ENCODE peak calls at places on chromosome 9, in six cellular contexts. One of them, this sample, is unnamed.

GRCh38 chr9:137194909-137195308 is 5.6 kb downstream of the TPRN start:
- DNase-seq in stimulated activated CD4-positive, alpha-beta T cell treated with anti-CD3 and anti-CD28 coated beads, Interleukin-1b, Interleukin-23, amount 100 ng/mL, for 24 hours: no peak
- DNase-seq in A172: no peak
- DNase-seq in fibroblast of the conjunctiva: no peak
- DNase-seq in activated T-helper 1 cell treated with Interleukin-2 at 50 U/mL for 16 hours: no peak
- DNase-seq in ureter: peak
- DNase-seq in this sample: no peak

GRCh38 chr9:127107344-127108181 is 14.9 kb downstream of the ANGPTL2 start:
- DNase-seq in stimulated activated CD4-positive, alpha-beta T cell treated with anti-CD3 and anti-CD28 coated beads, Interleukin-1b, Interleukin-23, amount 100 ng/mL, for 24 hours: no peak
- DNase-seq in A172: no peak
- DNase-seq in fibroblast of the conjunctiva: no peak
- DNase-seq in activated T-helper 1 cell treated with Interleukin-2 at 50 U/mL for 16 hours: no peak
- DNase-seq in ureter: no peak
- DNase-seq in this sample: no peak

GRCh38 chr9:124696101-124696500 is 75.0 kb downstream of the NR6A1 start:
- DNase-seq in stimulated activated CD4-positive, alpha-beta T cell treated with anti-CD3 and anti-CD28 coated beads, Interleukin-1b, Interleukin-23, amount 100 ng/mL, for 24 hours: no peak
- DNase-seq in A172: peak
- DNase-seq in fibroblast of the conjunctiva: no peak
- DNase-seq in activated T-helper 1 cell treated with Interleukin-2 at 50 U/mL for 16 hours: no peak
- DNase-seq in ureter: no peak
- DNase-seq in this sample: no peak

GRCh38 chr9:110031511-110032173 is 176.3 kb downstream of the C9orf152 start:
- DNase-seq in stimulated activated CD4-positive, alpha-beta T cell treated with anti-CD3 and anti-CD28 coated beads, Interleukin-1b, Interleukin-23, amount 100 ng/mL, for 24 hours: no peak
- DNase-seq in A172: peak
- DNase-seq in fibroblast of the conjunctiva: peak
- DNase-seq in activated T-helper 1 cell treated with Interleukin-2 at 50 U/mL for 16 hours: no peak
- DNase-seq in ureter: no peak
- DNase-seq in this sample: no peak

GRCh38 chr9:81621785-81622243 is 67.5 kb downstream of the TLE1 start:
- DNase-seq in stimulated activated CD4-positive, alpha-beta T cell treated with anti-CD3 and anti-CD28 coated beads, Interleukin-1b, Interleukin-23, amount 100 ng/mL, for 24 hours: no peak
- DNase-seq in A172: no peak
- DNase-seq in fibroblast of the conjunctiva: no peak
- DNase-seq in activated T-helper 1 cell treated with Interleukin-2 at 50 U/mL for 16 hours: no peak
- DNase-seq in ureter: no peak
- DNase-seq in this sample: no peak

GRCh38 chr9:463455-464125 is 248.9 kb downstream of the DOCK8 start:
- DNase-seq in stimulated activated CD4-positive, alpha-beta T cell treated with anti-CD3 and anti-CD28 coated beads, Interleukin-1b, Interleukin-23, amount 100 ng/mL, for 24 hours: no peak
- DNase-seq in A172: peak
- DNase-seq in fibroblast of the conjunctiva: no peak
- DNase-seq in activated T-helper 1 cell treated with Interleukin-2 at 50 U/mL for 16 hours: no peak
- DNase-seq in ureter: no peak
- DNase-seq in this sample: no peak

GRCh38 chr9:6628714-6629113 is 16.8 kb downstream of the GLDC start:
- DNase-seq in stimulated activated CD4-positive, alpha-beta T cell treated with anti-CD3 and anti-CD28 coated beads, Interleukin-1b, Interleukin-23, amount 100 ng/mL, for 24 hours: no peak
- DNase-seq in A172: no peak
- DNase-seq in fibroblast of the conjunctiva: no peak
- DNase-seq in activated T-helper 1 cell treated with Interleukin-2 at 50 U/mL for 16 hours: no peak
- DNase-seq in ureter: no peak
- DNase-seq in this sample: no peak

GRCh38 chr9:2623046-2623865 is 1.7 kb downstream of the VLDLR start:
- DNase-seq in stimulated activated CD4-positive, alpha-beta T cell treated with anti-CD3 and anti-CD28 coated beads, Interleukin-1b, Interleukin-23, amount 100 ng/mL, for 24 hours: no peak
- DNase-seq in A172: no peak
- DNase-seq in fibroblast of the conjunctiva: no peak
- DNase-seq in activated T-helper 1 cell treated with Interleukin-2 at 50 U/mL for 16 hours: no peak
- DNase-seq in ureter: peak
- DNase-seq in this sample: peak

GRCh38 chr9:132609829-132610228 is 27.4 kb downstream of the BARHL1 start:
- DNase-seq in stimulated activated CD4-positive, alpha-beta T cell treated with anti-CD3 and anti-CD28 coated beads, Interleukin-1b, Interleukin-23, amount 100 ng/mL, for 24 hours: no peak
- DNase-seq in A172: peak
- DNase-seq in fibroblast of the conjunctiva: peak
- DNase-seq in activated T-helper 1 cell treated with Interleukin-2 at 50 U/mL for 16 hours: no peak
- DNase-seq in ureter: no peak
- DNase-seq in this sample: no peak

GRCh38 chr9:113228130-113228665 is 6.9 kb downstream of the SLC31A1 start:
- DNase-seq in stimulated activated CD4-positive, alpha-beta T cell treated with anti-CD3 and anti-CD28 coated beads, Interleukin-1b, Interleukin-23, amount 100 ng/mL, for 24 hours: no peak
- DNase-seq in A172: no peak
- DNase-seq in fibroblast of the conjunctiva: no peak
- DNase-seq in activated T-helper 1 cell treated with Interleukin-2 at 50 U/mL for 16 hours: no peak
- DNase-seq in ureter: no peak
- DNase-seq in this sample: no peak

GRCh38 chr9:26975728-26976707 is 19.8 kb downstream of the IFT74 start:
- DNase-seq in stimulated activated CD4-positive, alpha-beta T cell treated with anti-CD3 and anti-CD28 coated beads, Interleukin-1b, Interleukin-23, amount 100 ng/mL, for 24 hours: no peak
- DNase-seq in A172: peak
- DNase-seq in fibroblast of the conjunctiva: peak
- DNase-seq in activated T-helper 1 cell treated with Interleukin-2 at 50 U/mL for 16 hours: no peak
- DNase-seq in ureter: no peak
- DNase-seq in this sample: no peak

GRCh38 chr9:94084314-94084713 is at the start of gene PTPDC1:
- DNase-seq in stimulated activated CD4-positive, alpha-beta T cell treated with anti-CD3 and anti-CD28 coated beads, Interleukin-1b, Interleukin-23, amount 100 ng/mL, for 24 hours: no peak
- DNase-seq in A172: peak
- DNase-seq in fibroblast of the conjunctiva: peak
- DNase-seq in activated T-helper 1 cell treated with Interleukin-2 at 50 U/mL for 16 hours: no peak
- DNase-seq in ureter: no peak
- DNase-seq in this sample: no peak

GRCh38 chr9:3059781-3060468 is 216.0 kb upstream of the PUM3 start:
- DNase-seq in stimulated activated CD4-positive, alpha-beta T cell treated with anti-CD3 and anti-CD28 coated beads, Interleukin-1b, Interleukin-23, amount 100 ng/mL, for 24 hours: no peak
- DNase-seq in A172: peak
- DNase-seq in fibroblast of the conjunctiva: no peak
- DNase-seq in activated T-helper 1 cell treated with Interleukin-2 at 50 U/mL for 16 hours: no peak
- DNase-seq in ureter: no peak
- DNase-seq in this sample: no peak

GRCh38 chr9:128705051-128705965 is 3.0 kb downstream of the PKN3 start:
- DNase-seq in stimulated activated CD4-positive, alpha-beta T cell treated with anti-CD3 and anti-CD28 coated beads, Interleukin-1b, Interleukin-23, amount 100 ng/mL, for 24 hours: no peak
- DNase-seq in A172: no peak
- DNase-seq in fibroblast of the conjunctiva: no peak
- DNase-seq in activated T-helper 1 cell treated with Interleukin-2 at 50 U/mL for 16 hours: no peak
- DNase-seq in ureter: no peak
- DNase-seq in this sample: no peak

GRCh38 chr9:84173961-84174360 is 166.6 kb downstream of the SLC28A3 start:
- DNase-seq in stimulated activated CD4-positive, alpha-beta T cell treated with anti-CD3 and anti-CD28 coated beads, Interleukin-1b, Interleukin-23, amount 100 ng/mL, for 24 hours: no peak
- DNase-seq in A172: no peak
- DNase-seq in fibroblast of the conjunctiva: no peak
- DNase-seq in activated T-helper 1 cell treated with Interleukin-2 at 50 U/mL for 16 hours: no peak
- DNase-seq in ureter: no peak
- DNase-seq in this sample: no peak

GRCh38 chr9:92963831-92964606 is 16.7 kb downstream of the FGD3 start:
- DNase-seq in stimulated activated CD4-positive, alpha-beta T cell treated with anti-CD3 and anti-CD28 coated beads, Interleukin-1b, Interleukin-23, amount 100 ng/mL, for 24 hours: no peak
- DNase-seq in A172: no peak
- DNase-seq in fibroblast of the conjunctiva: no peak
- DNase-seq in activated T-helper 1 cell treated with Interleukin-2 at 50 U/mL for 16 hours: peak
- DNase-seq in ureter: no peak
- DNase-seq in this sample: no peak

GRCh38 chr9:116900543-116900942 is 213.4 kb downstream of the TRIM32 start:
- DNase-seq in stimulated activated CD4-positive, alpha-beta T cell treated with anti-CD3 and anti-CD28 coated beads, Interleukin-1b, Interleukin-23, amount 100 ng/mL, for 24 hours: no peak
- DNase-seq in A172: no peak
- DNase-seq in fibroblast of the conjunctiva: no peak
- DNase-seq in activated T-helper 1 cell treated with Interleukin-2 at 50 U/mL for 16 hours: no peak
- DNase-seq in ureter: no peak
- DNase-seq in this sample: no peak

GRCh38 chr9:98146101-98146991 is 27.3 kb upstream of the TRIM14 start:
- DNase-seq in stimulated activated CD4-positive, alpha-beta T cell treated with anti-CD3 and anti-CD28 coated beads, Interleukin-1b, Interleukin-23, amount 100 ng/mL, for 24 hours: no peak
- DNase-seq in A172: peak
- DNase-seq in fibroblast of the conjunctiva: peak
- DNase-seq in activated T-helper 1 cell treated with Interleukin-2 at 50 U/mL for 16 hours: no peak
- DNase-seq in ureter: peak
- DNase-seq in this sample: no peak

GRCh38 chr9:113361304-113362018 is 12.1 kb downstream of the BSPRY start:
- DNase-seq in stimulated activated CD4-positive, alpha-beta T cell treated with anti-CD3 and anti-CD28 coated beads, Interleukin-1b, Interleukin-23, amount 100 ng/mL, for 24 hours: no peak
- DNase-seq in A172: no peak
- DNase-seq in fibroblast of the conjunctiva: peak
- DNase-seq in activated T-helper 1 cell treated with Interleukin-2 at 50 U/mL for 16 hours: no peak
- DNase-seq in ureter: no peak
- DNase-seq in this sample: no peak